ENCODE peak calls at places on chromosomes 4 and X, in four cellular contexts. M is WTC11, E is NCI-H2107, U is GM13976. S is an unnamed sample.

GRCh38 chr4:154427149-154427548 is 64.5 kb downstream of the DCHS2 start:
- DNase-seq in M (no peak), E (no peak), U (no peak), S (no peak)

GRCh38 chrX:123340691-123341090 is 156.6 kb downstream of the GRIA3 start:
- DNase-seq in M (no peak), E (no peak), U (no peak), S (peak; percentile 24)

GRCh38 chr4:2255501-2256155 is 6.3 kb downstream of the MXD4 start:
- DNase-seq in M (peak; percentile 10), E (no peak), U (no peak), S (no peak)

GRCh38 chr4:46386570-46386969 is 3.4 kb downstream of the GABRA2 start:
- DNase-seq in M (peak; percentile 41), E (no peak), U (no peak), S (no peak)

GRCh38 chrX:103913356-103914020 is 48.9 kb upstream of the TMSB15B start:
- DNase-seq in M (peak; percentile 10), E (no peak), U (no peak), S (peak; percentile 9)

GRCh38 chr4:141102367-141102766 is 30.9 kb downstream of the RNF150 start:
- DNase-seq in M (no peak), E (no peak), U (no peak), S (peak; percentile 46)

GRCh38 chr4:21811576-21811975 is 137.0 kb downstream of the KCNIP4 start:
- DNase-seq in M (no peak), E (no peak), U (no peak), S (peak; percentile 55)

GRCh38 chrX:25020391-25021131 is 4.8 kb upstream of the ARX start:
- DNase-seq in M (peak; percentile 77), E (no peak), U (peak; percentile 74), S (peak; percentile 29)

GRCh38 chr4:109411964-109412363 is 21.7 kb upstream of the SEC24B start:
- DNase-seq in M (no peak), E (no peak), U (no peak), S (no peak)

GRCh38 chr4:140809671-140810070 is 53.5 kb upstream of the TBC1D9 start:
- DNase-seq in M (no peak), E (no peak), U (no peak), S (no peak)

GRCh38 chr4:5746250-5746649 is 35.2 kb downstream of the EVC start:
- DNase-seq in M (no peak), E (no peak), U (no peak), S (no peak)

GRCh38 chr4:140427919-140428471 is 547 bp upstream of the CLGN start:
- DNase-seq in M (no peak), E (peak; percentile 1), U (no peak), S (no peak)